ENCODE peak calls at places on chromosomes 7 and 10, in seven cellular contexts. D, F, L, N, A, E and H are unnamed samples.

GRCh38 chr7:137386966-137387365 is 43.4 kb upstream of the PTN start:
- DNase-seq in N (no peak), F (no peak), L (no peak), A (no peak), D (no peak), E (no peak), H (no peak)

GRCh38 chr10:118698421-118698820 is 56.3 kb downstream of the CACUL1 start:
- DNase-seq in A (no peak), L (peak), E (peak), N (peak), D (no peak), F (no peak), H (no peak)

GRCh38 chr7:98884416-98884815 is 6.1 kb downstream of the TRRAP start:
- DNase-seq in F (no peak), D (no peak), L (no peak), E (no peak), N (no peak), A (no peak), H (no peak)

GRCh38 chr7:101121996-101122932 is 4.6 kb upstream of the SERPINE1 start:
- DNase-seq in D (peak), E (no peak), N (no peak), L (peak), F (no peak), A (peak), H (peak)

GRCh38 chr10:95467162-95467599 is 94.0 kb downstream of the SORBS1 start:
- DNase-seq in A (peak), L (no peak), D (no peak), E (no peak), N (no peak), F (no peak), H (peak)

GRCh38 chr10:17220652-17221100 is 7.4 kb upstream of the VIM start:
- DNase-seq in L (peak), N (no peak), A (no peak), E (no peak), D (no peak), F (no peak), H (no peak)

GRCh38 chr10:8575551-8576100 is 521.1 kb downstream of the GATA3 start:
- DNase-seq in D (no peak), A (no peak), N (no peak), L (no peak), F (no peak), E (no peak), H (no peak)

GRCh38 chr7:5442757-5443305 is 19.2 kb upstream of the TNRC18 start:
- DNase-seq in D (no peak), E (no peak), L (no peak), F (no peak), A (no peak), N (no peak), H (no peak)

GRCh38 chr7:46752881-46753366 is 829.0 kb downstream of the TNS3 start:
- DNase-seq in E (no peak), D (peak), L (peak), A (no peak), N (no peak), F (no peak), H (no peak)

GRCh38 chr10:6530211-6530840 is 49.8 kb downstream of the PRKCQ start:
- DNase-seq in A (no peak), N (peak), L (no peak), D (no peak), F (no peak), E (no peak), H (no peak)

GRCh38 chr7:90999989-91000979 is 263.9 kb upstream of the FZD1 start:
- DNase-seq in E (no peak), L (no peak), A (no peak), N (no peak), D (peak), F (no peak), H (no peak)

GRCh38 chr7:87876759-87877234 is 504 bp downstream of the DBF4 start:
- DNase-seq in E (peak), D (no peak), N (peak), F (peak), L (no peak), A (peak), H (peak)

GRCh38 chr10:97539523-97540200 is 32.9 kb upstream of the ANKRD2 start:
- DNase-seq in N (no peak), D (peak), F (no peak), A (peak), E (no peak), L (no peak), H (peak)

GRCh38 chr7:140190588-140190987 is 13.8 kb upstream of the KDM7A start:
- DNase-seq in D (no peak), F (no peak), L (no peak), A (no peak), E (no peak), N (no peak), H (no peak)